ENCODE peak calls at places on chromosome 2, in eight cellular contexts. One of them, this sample, is unnamed.
A peak's percentile ranks its signal among the peaks of the same experiment; 100 is the strongest.

GRCh38 chr2:111659361-111660281 is 224.4 kb downstream of the ANAPC1 start:
- DNase-seq in transverse colon: peak; percentile 65
- DNase-seq in spleen: no peak
- DNase-seq in body of pancreas: peak; percentile 72
- DNase-seq in heart left ventricle: peak; percentile 62
- DNase-seq in ovary: no peak
- DNase-seq in HCT116: peak; percentile 48
- DNase-seq in K562: no peak
- DNase-seq in this sample: peak; percentile 90

GRCh38 chr2:98822301-98823164 is 91.6 kb upstream of the MGAT4A start:
- DNase-seq in transverse colon: no peak
- DNase-seq in spleen: peak; percentile 94
- DNase-seq in body of pancreas: peak; percentile 47
- DNase-seq in heart left ventricle: peak; percentile 74
- DNase-seq in ovary: no peak
- DNase-seq in HCT116: no peak
- DNase-seq in K562: no peak
- DNase-seq in this sample: peak; percentile 67

GRCh38 chr2:12928197-12928596 is 211.5 kb downstream of the TRIB2 start:
- DNase-seq in transverse colon: no peak
- DNase-seq in spleen: no peak
- DNase-seq in body of pancreas: no peak
- DNase-seq in heart left ventricle: no peak
- DNase-seq in ovary: no peak
- DNase-seq in HCT116: no peak
- DNase-seq in K562: peak; percentile 8
- DNase-seq in this sample: no peak

GRCh38 chr2:137607722-137608121 is 356.6 kb upstream of the HNMT start:
- DNase-seq in transverse colon: no peak
- DNase-seq in spleen: no peak
- DNase-seq in body of pancreas: no peak
- DNase-seq in heart left ventricle: no peak
- DNase-seq in ovary: no peak
- DNase-seq in HCT116: no peak
- DNase-seq in K562: no peak
- DNase-seq in this sample: no peak

GRCh38 chr2:30710461-30710860 is 96.8 kb downstream of the CAPN13 start:
- DNase-seq in transverse colon: no peak
- DNase-seq in spleen: no peak
- DNase-seq in body of pancreas: no peak
- DNase-seq in heart left ventricle: no peak
- DNase-seq in ovary: no peak
- DNase-seq in HCT116: no peak
- DNase-seq in K562: no peak
- DNase-seq in this sample: no peak

GRCh38 chr2:116737951-116738350 is 1076.5 kb upstream of the DDX18 start:
- DNase-seq in transverse colon: no peak
- DNase-seq in spleen: no peak
- DNase-seq in body of pancreas: no peak
- DNase-seq in heart left ventricle: no peak
- DNase-seq in ovary: no peak
- DNase-seq in HCT116: no peak
- DNase-seq in K562: no peak
- DNase-seq in this sample: no peak

GRCh38 chr2:166092889-166093288 is 34.9 kb downstream of the SCN1A start:
- DNase-seq in transverse colon: no peak
- DNase-seq in spleen: no peak
- DNase-seq in body of pancreas: no peak
- DNase-seq in heart left ventricle: no peak
- DNase-seq in ovary: no peak
- DNase-seq in HCT116: no peak
- DNase-seq in K562: no peak
- DNase-seq in this sample: no peak

GRCh38 chr2:19312949-19313348 is 45.5 kb downstream of the OSR1 start:
- DNase-seq in transverse colon: no peak
- DNase-seq in spleen: no peak
- DNase-seq in body of pancreas: peak; percentile 38
- DNase-seq in heart left ventricle: no peak
- DNase-seq in ovary: no peak
- DNase-seq in HCT116: peak; percentile 4
- DNase-seq in K562: no peak
- DNase-seq in this sample: no peak

GRCh38 chr2:159506764-159507406 is 109.5 kb downstream of the BAZ2B start:
- DNase-seq in transverse colon: no peak
- DNase-seq in spleen: no peak
- DNase-seq in body of pancreas: no peak
- DNase-seq in heart left ventricle: no peak
- DNase-seq in ovary: no peak
- DNase-seq in HCT116: peak; percentile 31
- DNase-seq in K562: no peak
- DNase-seq in this sample: no peak

GRCh38 chr2:165533331-165533730 is 63.8 kb downstream of the CSRNP3 start:
- DNase-seq in transverse colon: no peak
- DNase-seq in spleen: no peak
- DNase-seq in body of pancreas: no peak
- DNase-seq in heart left ventricle: no peak
- DNase-seq in ovary: no peak
- DNase-seq in HCT116: no peak
- DNase-seq in K562: no peak
- DNase-seq in this sample: no peak

GRCh38 chr2:174614261-174614660 is 16.7 kb upstream of the WIPF1 start:
- DNase-seq in transverse colon: no peak
- DNase-seq in spleen: no peak
- DNase-seq in body of pancreas: no peak
- DNase-seq in heart left ventricle: no peak
- DNase-seq in ovary: no peak
- DNase-seq in HCT116: no peak
- DNase-seq in K562: no peak
- DNase-seq in this sample: no peak

GRCh38 chr2:45902952-45903351 is 251.5 kb downstream of the PRKCE start:
- DNase-seq in transverse colon: no peak
- DNase-seq in spleen: no peak
- DNase-seq in body of pancreas: no peak
- DNase-seq in heart left ventricle: no peak
- DNase-seq in ovary: no peak
- DNase-seq in HCT116: no peak
- DNase-seq in K562: no peak
- DNase-seq in this sample: no peak

GRCh38 chr2:182444806-182445205 is 18.0 kb upstream of the PDE1A start:
- DNase-seq in transverse colon: no peak
- DNase-seq in spleen: no peak
- DNase-seq in body of pancreas: no peak
- DNase-seq in heart left ventricle: no peak
- DNase-seq in ovary: no peak
- DNase-seq in HCT116: no peak
- DNase-seq in K562: no peak
- DNase-seq in this sample: no peak

GRCh38 chr2:21288732-21289506 is 165.2 kb downstream of the TDRD15 start:
- DNase-seq in transverse colon: no peak
- DNase-seq in spleen: no peak
- DNase-seq in body of pancreas: no peak
- DNase-seq in heart left ventricle: no peak
- DNase-seq in ovary: no peak
- DNase-seq in HCT116: no peak
- DNase-seq in K562: no peak
- DNase-seq in this sample: no peak

GRCh38 chr2:20184067-20184938 is 40.6 kb downstream of the SDC1 start:
- DNase-seq in transverse colon: no peak
- DNase-seq in spleen: peak; percentile 36
- DNase-seq in body of pancreas: peak; percentile 58
- DNase-seq in heart left ventricle: peak; percentile 9
- DNase-seq in ovary: no peak
- DNase-seq in HCT116: no peak
- DNase-seq in K562: no peak
- DNase-seq in this sample: peak; percentile 60

GRCh38 chr2:10900216-10901109 is 11.3 kb upstream of the KCNF1 start:
- DNase-seq in transverse colon: peak; percentile 62
- DNase-seq in spleen: no peak
- DNase-seq in body of pancreas: no peak
- DNase-seq in heart left ventricle: no peak
- DNase-seq in ovary: no peak
- DNase-seq in HCT116: peak; percentile 68
- DNase-seq in K562: peak; percentile 40
- DNase-seq in this sample: no peak

GRCh38 chr2:158391876-158392275 is 64.7 kb downstream of the CCDC148 start:
- DNase-seq in transverse colon: no peak
- DNase-seq in spleen: no peak
- DNase-seq in body of pancreas: no peak
- DNase-seq in heart left ventricle: no peak
- DNase-seq in ovary: no peak
- DNase-seq in HCT116: peak; percentile 6
- DNase-seq in K562: no peak
- DNase-seq in this sample: no peak

GRCh38 chr2:131094655-131095281 is 1.5 kb upstream of the FAM168B start:
- DNase-seq in transverse colon: no peak
- DNase-seq in spleen: no peak
- DNase-seq in body of pancreas: no peak
- DNase-seq in heart left ventricle: no peak
- DNase-seq in ovary: no peak
- DNase-seq in HCT116: no peak
- DNase-seq in K562: no peak
- DNase-seq in this sample: no peak

GRCh38 chr2:176435691-176436215 is 166.5 kb downstream of the MTX2 start:
- DNase-seq in transverse colon: no peak
- DNase-seq in spleen: no peak
- DNase-seq in body of pancreas: no peak
- DNase-seq in heart left ventricle: no peak
- DNase-seq in ovary: no peak
- DNase-seq in HCT116: no peak
- DNase-seq in K562: no peak
- DNase-seq in this sample: no peak

GRCh38 chr2:65488527-65488926 is 56.1 kb upstream of the SPRED2 start:
- DNase-seq in transverse colon: no peak
- DNase-seq in spleen: no peak
- DNase-seq in body of pancreas: no peak
- DNase-seq in heart left ventricle: no peak
- DNase-seq in ovary: no peak
- DNase-seq in HCT116: no peak
- DNase-seq in K562: no peak
- DNase-seq in this sample: no peak
- H3K4me1 ChIP-seq in transverse colon: no peaks in the 10 kb centered on the region
- H3K4me1 ChIP-seq in spleen: no peaks in the 10 kb centered on the region
- H3K4me1 ChIP-seq in body of pancreas: no peaks in the 10 kb centered on the region
- H3K4me1 ChIP-seq in heart left ventricle: no peaks in the 10 kb centered on the region
- H3K4me1 ChIP-seq in ovary: no peaks in the 10 kb centered on the region
- H3K4me1 ChIP-seq in HCT116: no peaks in the 10 kb centered on the region
- H3K4me1 ChIP-seq in K562: peaks cover 9% of the 10 kb centered on the region
- H3K4me1 ChIP-seq in this sample: no peaks in the 10 kb centered on the region

GRCh38 chr2:237693281-237694039 is 66.1 kb downstream of the LRRFIP1 start:
- DNase-seq in transverse colon: peak; percentile 43
- DNase-seq in spleen: peak; percentile 73
- DNase-seq in body of pancreas: no peak
- DNase-seq in heart left ventricle: no peak
- DNase-seq in ovary: no peak
- DNase-seq in HCT116: no peak
- DNase-seq in K562: no peak
- DNase-seq in this sample: no peak

GRCh38 chr2:237691908-237692600 is 64.7 kb downstream of the LRRFIP1 start:
- DNase-seq in transverse colon: peak; percentile 99
- DNase-seq in spleen: peak; percentile 99
- DNase-seq in body of pancreas: peak; percentile 93
- DNase-seq in heart left ventricle: peak; percentile 98
- DNase-seq in ovary: peak; percentile 99
- DNase-seq in HCT116: peak; percentile 73
- DNase-seq in K562: peak; percentile 96
- DNase-seq in this sample: peak; percentile 95

GRCh38 chr2:237689569-237690131 is 62.3 kb downstream of the LRRFIP1 start:
- DNase-seq in transverse colon: peak; percentile 73
- DNase-seq in spleen: peak; percentile 83
- DNase-seq in body of pancreas: peak; percentile 62
- DNase-seq in heart left ventricle: peak; percentile 58
- DNase-seq in ovary: no peak
- DNase-seq in HCT116: no peak
- DNase-seq in K562: no peak
- DNase-seq in this sample: peak; percentile 65

GRCh38 chr2:237692601-237693079 is 65.3 kb downstream of the LRRFIP1 start:
- DNase-seq in transverse colon: peak; percentile 54
- DNase-seq in spleen: peak; percentile 91
- DNase-seq in body of pancreas: peak; percentile 43
- DNase-seq in heart left ventricle: peak; percentile 53
- DNase-seq in ovary: peak; percentile 63
- DNase-seq in HCT116: no peak
- DNase-seq in K562: no peak
- DNase-seq in this sample: peak; percentile 60

GRCh38 chr2:237691200-237691907 is 64.0 kb downstream of the LRRFIP1 start:
- DNase-seq in transverse colon: peak; percentile 56
- DNase-seq in spleen: peak; percentile 100
- DNase-seq in body of pancreas: peak; percentile 49
- DNase-seq in heart left ventricle: no peak
- DNase-seq in ovary: no peak
- DNase-seq in HCT116: no peak
- DNase-seq in K562: no peak
- DNase-seq in this sample: no peak
- TF ChIP-seq POLR2A in transverse colon: peak; percentile 57
- TF ChIP-seq POLR2A in spleen: no peak
- TF ChIP-seq POLR2A in body of pancreas: peak; percentile 7
- TF ChIP-seq POLR2A in heart left ventricle: no peak
- TF ChIP-seq POLR2A in ovary: peak; percentile 55
- TF ChIP-seq POLR2A in HCT116: no peak
- TF ChIP-seq POLR2A in K562: no peak
- TF ChIP-seq POLR2A in this sample: no peak

DNA sequence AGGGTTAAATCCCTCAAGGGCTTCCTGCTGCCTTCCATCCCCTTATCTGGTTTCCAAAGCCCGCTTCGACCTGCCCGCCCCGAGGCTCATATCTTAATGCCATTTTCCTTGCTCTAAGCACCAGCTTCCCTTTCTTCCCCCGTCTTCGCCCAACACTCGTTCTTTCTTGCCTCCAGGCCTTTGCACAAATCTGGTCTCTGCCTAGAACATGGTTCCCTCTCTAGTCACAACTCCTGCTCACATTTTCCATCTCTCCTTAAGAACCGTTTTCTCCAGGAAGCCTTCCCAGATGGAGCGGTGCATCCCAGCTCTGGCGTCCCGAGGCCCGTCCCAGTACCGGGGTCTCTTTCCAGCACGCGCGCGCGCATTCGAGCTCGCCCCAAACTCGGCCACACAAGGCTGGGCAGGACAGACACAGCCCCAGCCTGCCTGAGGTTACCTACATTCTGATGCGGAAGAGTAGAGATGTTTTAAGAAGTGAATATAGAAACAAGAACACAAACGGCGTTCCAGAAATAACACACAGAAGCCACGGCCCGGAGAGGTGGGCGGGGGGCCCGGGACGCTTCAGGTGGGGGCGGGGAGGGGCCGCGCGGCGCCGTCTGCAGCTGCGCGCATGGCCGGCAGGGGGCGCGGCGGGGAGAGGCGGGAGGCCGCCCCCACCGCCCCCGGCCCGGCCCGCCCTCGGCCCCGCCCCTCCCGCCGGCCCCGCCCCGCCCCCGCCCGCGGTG is at the start of gene DGKD:
- DNase-seq in transverse colon: peak; percentile 73
- DNase-seq in spleen: peak; percentile 95
- DNase-seq in body of pancreas: peak; percentile 54
- DNase-seq in heart left ventricle: peak; percentile 56
- DNase-seq in ovary: peak; percentile 74
- DNase-seq in HCT116: peak; percentile 29
- DNase-seq in K562: peak; percentile 89
- DNase-seq in this sample: peak; percentile 60
- H3K4me1 ChIP-seq in transverse colon: peaks cover 3% of the 10 kb centered on the region
- H3K4me1 ChIP-seq in spleen: peaks cover 75% of the 10 kb centered on the region
- H3K4me1 ChIP-seq in body of pancreas: peaks cover 23% of the 10 kb centered on the region
- H3K4me1 ChIP-seq in heart left ventricle: peaks cover 50% of the 10 kb centered on the region
- H3K4me1 ChIP-seq in ovary: peaks cover 12% of the 10 kb centered on the region
- H3K4me1 ChIP-seq in HCT116: peaks cover 63% of the 10 kb centered on the region
- H3K4me1 ChIP-seq in K562: peaks cover 34% of the 10 kb centered on the region
- H3K4me1 ChIP-seq in this sample: peaks cover 15% of the 10 kb centered on the region

GRCh38 chr2:237464757-237465391 is 22.2 kb upstream of the MLPH start:
- DNase-seq in transverse colon: no peak
- DNase-seq in spleen: no peak
- DNase-seq in body of pancreas: no peak
- DNase-seq in heart left ventricle: no peak
- DNase-seq in ovary: no peak
- DNase-seq in HCT116: no peak
- DNase-seq in K562: no peak
- DNase-seq in this sample: no peak
- TF ChIP-seq POLR2A in transverse colon: no peak
- TF ChIP-seq POLR2A in spleen: no peak
- TF ChIP-seq POLR2A in body of pancreas: no peak
- TF ChIP-seq POLR2A in heart left ventricle: no peak
- TF ChIP-seq POLR2A in ovary: no peak
- TF ChIP-seq POLR2A in HCT116: no peak
- TF ChIP-seq POLR2A in K562: no peak
- TF ChIP-seq POLR2A in this sample: no peak

This sample was measured in thyroid gland.